ENCODE peak calls at places on chromosomes 4 and X, in five cellular contexts. J, F, N, G and W are unnamed samples.

GRCh38 chrX:49912866-49913265 is 9.5 kb upstream of the CLCN5 start:
- DNase-seq in J (no peak), F (no peak), N (no peak), G (no peak), W (no peak)

GRCh38 chrX:38903093-38903492 is 101.8 kb downstream of the MID1IP1 start:
- DNase-seq in J (no peak), F (no peak), N (no peak), G (no peak), W (no peak)

GRCh38 chr4:88219099-88219498 is 60.7 kb upstream of the ABCG2 start:
- DNase-seq in J (peak), F (peak), N (no peak), G (no peak), W (no peak)

GRCh38 chrX:104254442-104255115 is at the start of gene ESX1:
- DNase-seq in J (no peak), F (no peak), N (peak), G (no peak), W (no peak)

GRCh38 chrX:67787196-67787595 is 243.4 kb downstream of the AR start:
- DNase-seq in J (no peak), F (no peak), N (no peak), G (no peak), W (no peak)

GRCh38 chr4:106238819-106239420 is 77.1 kb downstream of the TBCK start:
- DNase-seq in J (peak), F (no peak), N (no peak), G (no peak), W (no peak)

GRCh38 chr4:156374069-156374468 is 420.4 kb upstream of the CTSO start:
- DNase-seq in J (no peak), F (no peak), N (no peak), G (no peak), W (no peak)

GRCh38 chr4:7792616-7793015 is 147.0 kb downstream of the AFAP1 start:
- DNase-seq in J (no peak), F (no peak), N (no peak), G (no peak), W (no peak)

GRCh38 chr4:985123-985830 is 1.6 kb upstream of the IDUA start:
- DNase-seq in J (peak), F (peak), N (no peak), G (peak), W (peak)

GRCh38 chr4:80215449-80216052 is 18.2 kb downstream of the PRDM8 start:
- DNase-seq in J (peak), F (no peak), N (no peak), G (no peak), W (no peak)

GRCh38 chr4:24810016-24810415 is 14.6 kb downstream of the SOD3 start:
- DNase-seq in J (no peak), F (peak), N (no peak), G (no peak), W (no peak)

GRCh38 chr4:132227349-132228165 is 921.5 kb upstream of the PCDH10 start:
- DNase-seq in J (peak), F (no peak), N (no peak), G (no peak), W (no peak)

GRCh38 chr4:7166286-7166685 is 26.1 kb upstream of the SORCS2 start:
- DNase-seq in J (no peak), F (no peak), N (peak), G (no peak), W (no peak)

GRCh38 chr4:80295331-80295730 is 28.9 kb downstream of the FGF5 start:
- DNase-seq in J (no peak), F (no peak), N (no peak), G (no peak), W (no peak)

GRCh38 chrX:112512509-112512908 is 167.2 kb downstream of the LHFPL1 start:
- DNase-seq in J (peak), F (no peak), N (no peak), G (no peak), W (no peak)

GRCh38 chrX:102950908-102951866 is 14.1 kb downstream of the RAB40AL start:
- DNase-seq in J (peak), F (peak), N (no peak), G (peak), W (peak)

GRCh38 chr4:54658321-54659093 is 750 bp downstream of the KIT start:
- DNase-seq in J (peak), F (peak), N (no peak), G (no peak), W (peak)

GRCh38 chr4:11529625-11530201 is 101.0 kb upstream of the HS3ST1 start:
- DNase-seq in J (no peak), F (peak), N (no peak), G (no peak), W (no peak)